ENCODE peak calls at places on chromosomes 3 and 15, in nine cellular contexts. P is A549, E is SK-N-SH, H is K562, R is HepG2, J is Panc1, X is GM12878, F is GM23338, S is HCT116. W is an unnamed sample.
A peak's percentile ranks its signal among the peaks of the same experiment; 100 is the strongest.

GRCh38 chr3:43054754-43055153 is 51.1 kb downstream of the POMGNT2 start:
- DNase-seq in P (no peak), E (no peak), H (no peak), R (no peak), J (no peak), X (no peak), F (no peak), S (no peak), W (no peak)

GRCh38 chr3:194262345-194263305 is 88.5 kb downstream of the CPN2 start:
- DNase-seq in P (no peak), E (no peak), H (no peak), R (no peak), J (no peak), X (no peak), F (no peak), S (no peak), W (no peak)

GRCh38 chr15:35330921-35331320 is 215.0 kb downstream of the DPH6 start:
- DNase-seq in P (no peak), E (no peak), H (no peak), R (no peak), J (no peak), X (no peak), F (no peak), S (no peak), W (no peak)

GRCh38 chr15:82952156-82953081 is at the start of gene HOMER2:
- DNase-seq in P (no peak), E (peak; percentile 91), H (peak; percentile 66), R (peak; percentile 10), J (no peak), X (no peak), F (peak; percentile 68), S (no peak), W (no peak)

GRCh38 chr3:139620438-139620837 is 57.3 kb downstream of the NMNAT3 start:
- DNase-seq in P (no peak), E (no peak), H (no peak), R (no peak), J (no peak), X (no peak), F (no peak), S (no peak), W (no peak)

GRCh38 chr3:126345641-126346460 is 11.4 kb downstream of the KLF15 start:
- DNase-seq in P (no peak), E (no peak), H (no peak), R (no peak), J (no peak), X (no peak), F (no peak), S (no peak), W (no peak)

GRCh38 chr3:52827441-52827840 is 3.0 kb downstream of the ITIH4 start:
- DNase-seq in P (no peak), E (no peak), H (no peak), R (no peak), J (no peak), X (no peak), F (no peak), S (no peak), W (no peak)

GRCh38 chr3:8239718-8240698 is 261.6 kb upstream of the LMCD1 start:
- DNase-seq in P (peak; percentile 66), E (peak; percentile 50), H (peak; percentile 55), R (peak; percentile 27), J (peak; percentile 42), X (no peak), F (peak; percentile 74), S (peak; percentile 48), W (peak; percentile 29)

GRCh38 chr3:159748408-159748807 is 240.2 kb upstream of the IL12A start:
- DNase-seq in P (no peak), E (no peak), H (no peak), R (no peak), J (no peak), X (no peak), F (no peak), S (no peak), W (no peak)

GRCh38 chr15:74785716-74786032 is 3.8 kb downstream of the CSK start:
- DNase-seq in P (no peak), E (no peak), H (no peak), R (no peak), J (no peak), X (no peak), F (no peak), S (no peak), W (no peak)
- TF ChIP-seq REST in P (no peak), E (no peak), H (no peak), R (no peak), J (no peak), X (no peak), F (no peak), S (no peak), W (no peak)

DNA sequence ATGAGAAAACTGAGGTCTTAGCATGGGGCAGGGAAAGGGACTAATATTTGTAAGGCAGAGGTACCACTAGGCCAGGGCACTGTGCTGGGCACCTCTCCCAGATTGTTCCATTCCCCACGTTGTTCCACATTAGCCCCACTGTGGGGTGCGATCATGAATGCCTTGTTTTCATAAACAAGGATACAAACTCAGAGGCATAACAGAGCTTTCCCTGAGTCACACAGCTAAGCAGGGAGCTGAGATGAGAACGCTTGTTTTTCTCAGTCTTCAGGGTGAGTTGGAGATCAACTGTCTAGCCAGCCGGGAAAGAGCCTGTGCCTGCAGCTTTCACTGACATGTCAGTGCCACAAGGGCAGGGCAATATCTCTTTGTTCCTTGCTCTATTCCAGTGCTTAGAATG is 47.9 kb upstream of the ITGA11 start:
- DNase-seq in P (no peak), E (no peak), H (no peak), R (no peak), J (no peak), X (no peak), F (no peak), S (no peak), W (no peak)
- TF ChIP-seq REST in P (no peak), E (no peak), H (no peak), R (no peak), J (no peak), X (no peak), F (no peak), S (no peak), W (no peak)

GRCh38 chr15:100338971-100339444 is 2.8 kb downstream of the ADAMTS17 start:
- DNase-seq in P (peak; percentile 78), E (peak; percentile 72), H (peak; percentile 20), R (peak; percentile 30), J (no peak), X (no peak), F (peak; percentile 89), S (peak; percentile 37), W (peak; percentile 79)
- TF ChIP-seq REST in P (no peak), E (no peak), H (no peak), R (no peak), J (no peak), X (no peak), F (no peak), S (no peak), W (no peak)

GRCh38 chr3:11755276-11755675 is 91.4 kb downstream of the TAMM41 start:
- DNase-seq in P (no peak), E (no peak), H (no peak), R (no peak), J (no peak), X (no peak), F (peak; percentile 42), S (no peak), W (no peak)
- TF ChIP-seq REST in P (no peak), E (no peak), H (no peak), R (no peak), J (no peak), X (no peak), F (no peak), S (no peak), W (no peak)

GRCh38 chr3:186967686-186968085 is 37.4 kb downstream of the ST6GAL1 start:
- DNase-seq in P (no peak), E (no peak), H (no peak), R (no peak), J (no peak), X (no peak), F (no peak), S (no peak), W (peak; percentile 36)
- TF ChIP-seq REST in P (no peak), E (no peak), H (no peak), R (no peak), J (no peak), X (no peak), F (no peak), S (no peak), W (no peak)

DNA sequence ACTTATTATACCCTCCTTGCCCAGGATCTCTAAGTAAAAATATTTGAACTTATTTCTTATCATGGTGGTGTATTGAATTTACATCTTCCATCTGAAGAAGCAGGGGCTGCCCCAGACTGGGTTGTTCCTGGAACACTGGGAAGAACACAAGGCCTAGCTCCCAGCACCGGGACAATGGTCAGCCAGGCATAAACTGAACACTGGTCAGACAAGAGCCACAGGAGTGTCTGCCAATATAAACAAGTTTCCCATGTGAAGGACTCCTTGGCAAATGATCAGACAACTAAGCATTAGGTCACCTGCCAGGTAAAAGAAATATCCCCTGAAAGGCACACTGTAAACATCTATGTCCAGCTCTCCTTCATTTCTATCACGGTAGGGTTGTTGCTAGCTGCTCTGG is 172.4 kb downstream of the ATP8B4 start:
- DNase-seq in P (no peak), E (no peak), H (no peak), R (no peak), J (no peak), X (no peak), F (no peak), S (no peak), W (no peak)
- TF ChIP-seq REST in P (no peak), E (no peak), H (no peak), R (no peak), J (no peak), X (no peak), F (no peak), S (no peak), W (no peak)

W was measured in HL-60.